ENCODE peak calls at places on chromosome 10, in five cellular contexts. J is ovary, B is HCT116, R is Peyer's patch, E is prostate gland. W is an unnamed sample. For H3K4me1 and H3K9me3, the result is how much of the 10 kb centered on the place peaks cover.

GRCh38 chr10:29692121-29692539 is 57.4 kb upstream of the SVIL start:
- DNase-seq in J (no peak), B (no peak), R (no peak), E (no peak), W (no peak)

GRCh38 chr10:44627591-44628354 is 242.9 kb upstream of the CXCL12 start:
- DNase-seq in J (no peak), B (no peak), R (no peak), E (no peak), W (no peak)

GRCh38 chr10:27020243-27020642 is 80.1 kb downstream of the ANKRD26 start:
- DNase-seq in J (no peak), B (no peak), R (no peak), E (no peak), W (no peak)

GRCh38 chr10:86632009-86632800 is 22.1 kb upstream of the OPN4 start:
- DNase-seq in J (peak), B (no peak), R (no peak), E (no peak), W (no peak)

GRCh38 chr10:50407077-50407801 is 155.9 kb upstream of the ASAH2 start:
- DNase-seq in J (no peak), B (peak), R (no peak), E (no peak), W (no peak)

GRCh38 chr10:12448729-12449391 is 99.5 kb downstream of the CAMK1D start:
- DNase-seq in J (peak), B (peak), R (peak), E (no peak), W (peak)

GRCh38 chr10:101629781-101630419 is 41.8 kb downstream of the DPCD start:
- DNase-seq in J (no peak), B (no peak), R (peak), E (no peak), W (no peak)

GRCh38 chr10:114499630-114500190 is 95.4 kb upstream of the AFAP1L2 start:
- DNase-seq in J (no peak), B (no peak), R (peak), E (peak), W (peak)

GRCh38 chr10:47173929-47174442 is 126.0 kb upstream of the GDF10 start:
- DNase-seq in J (no peak), B (no peak), R (no peak), E (no peak), W (no peak)

GRCh38 chr10:13592306-13592705 is 5.5 kb downstream of the PRPF18 start:
- DNase-seq in J (no peak), B (no peak), R (no peak), E (no peak), W (no peak)

GRCh38 chr10:67837519-67838314 is at the start of gene DNAJC12:
- DNase-seq in J (no peak), B (peak), R (no peak), E (peak), W (no peak)

GRCh38 chr10:64444578-64444977 is 923.4 kb downstream of the REEP3 start:
- DNase-seq in J (no peak), B (no peak), R (no peak), E (no peak), W (no peak)

GRCh38 chr10:62618576-62619408 is 185.7 kb upstream of the ADO start:
- DNase-seq in J (no peak), B (no peak), R (peak), E (peak), W (peak)

GRCh38 chr10:662686-663465 is 26.6 kb downstream of the DIP2C start:
- DNase-seq in J (peak), B (no peak), R (peak), E (no peak), W (no peak)

DNA sequence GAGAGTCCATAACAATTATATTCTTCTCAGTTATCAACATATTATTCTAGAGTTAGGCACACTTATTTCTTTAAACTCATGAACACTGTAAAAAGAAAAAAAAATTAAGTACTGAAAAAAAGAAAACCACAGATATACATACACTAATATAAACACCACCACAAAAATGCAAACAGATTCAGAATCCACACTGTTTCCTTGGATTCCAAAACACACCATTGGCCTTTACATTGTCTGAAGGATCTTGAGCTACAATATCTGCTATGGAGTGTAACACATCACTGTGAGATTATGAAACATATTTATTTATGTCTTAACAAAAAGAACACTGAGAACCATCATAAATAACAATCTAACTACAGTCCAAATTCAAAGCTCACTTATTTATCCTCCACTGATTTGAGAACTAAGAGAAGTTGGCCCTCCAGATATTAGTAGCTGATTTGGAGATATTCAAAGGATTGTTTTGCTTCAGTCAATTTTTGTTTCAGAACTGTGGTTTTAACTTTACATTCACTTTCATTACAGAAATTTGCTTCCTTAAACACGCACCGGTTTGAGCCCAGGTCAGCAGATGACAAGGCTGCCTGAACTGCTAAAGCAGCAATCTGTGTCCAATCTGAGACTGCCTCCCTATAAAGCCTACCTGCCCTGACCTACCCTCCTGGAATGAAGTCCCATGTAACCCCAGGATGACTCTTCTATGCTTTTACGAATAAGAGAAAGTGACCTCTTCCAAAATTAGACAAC is 47.0 kb upstream of the CDK1 start:
- DNase-seq in J (no peak), B (no peak), R (peak), E (peak), W (no peak)
- H3K4me1 ChIP-seq in J (under half), B (under half), R (under half), E (under half), W (half or more)

GRCh38 chr10:30705086-30705624 is 75.6 kb upstream of the LYZL2 start:
- DNase-seq in J (no peak), B (no peak), R (peak), E (no peak), W (no peak)

GRCh38 chr10:30708234-30708633 is 78.7 kb upstream of the LYZL2 start:
- DNase-seq in J (no peak), B (no peak), R (no peak), E (no peak), W (no peak)

GRCh38 chr10:30704016-30704600 is 74.6 kb upstream of the LYZL2 start:
- DNase-seq in J (no peak), B (no peak), R (no peak), E (no peak), W (no peak)

GRCh38 chr10:30702860-30703259 is 73.3 kb upstream of the LYZL2 start:
- DNase-seq in J (no peak), B (no peak), R (no peak), E (no peak), W (no peak)

DNA sequence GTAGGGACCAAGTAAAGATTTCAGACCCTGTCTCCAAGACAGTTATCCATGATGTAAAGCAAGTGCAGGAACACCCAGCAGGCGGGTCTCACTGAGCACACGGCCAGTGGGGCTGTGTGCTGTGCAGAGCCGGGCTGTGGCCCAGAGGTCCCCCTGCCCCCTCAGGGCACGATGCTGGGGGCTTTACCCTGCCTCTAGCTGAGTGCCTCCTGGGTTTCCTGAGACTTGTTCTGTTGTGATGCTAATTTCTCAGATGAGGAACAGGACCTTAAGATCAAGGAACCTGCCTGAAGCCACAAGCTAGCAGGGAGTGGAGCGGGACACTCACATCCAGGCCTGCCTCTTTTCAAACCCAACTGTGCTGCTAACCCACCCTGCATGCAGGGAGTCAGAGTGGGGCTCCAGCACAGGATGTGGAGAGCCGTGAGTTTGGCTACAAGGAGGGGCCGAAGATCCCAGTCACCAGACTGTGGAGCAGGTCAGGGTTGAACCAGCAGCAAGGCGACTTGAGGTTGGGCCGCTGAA is 76.1 kb upstream of the LYZL2 start:
- DNase-seq in J (no peak), B (no peak), R (no peak), E (no peak), W (peak)
- TF ChIP-seq POLR2A in J (no peak), B (no peak), R (no peak), E (no peak), W (no peak)

GRCh38 chr10:133465950-133466474 is 12.3 kb downstream of the SCART1 start:
- DNase-seq in J (no peak), B (no peak), R (no peak), E (no peak), W (no peak)
- H3K9me3 ChIP-seq in J (under half), B (under half), R (under half), E (under half), W (under half)

GRCh38 chr10:80474597-80474910 is 20.4 kb downstream of the TSPAN14 start:
- DNase-seq in J (no peak), B (no peak), R (peak), E (no peak), W (no peak)

GRCh38 chr10:80474920-80475319 is 20.8 kb downstream of the TSPAN14 start:
- DNase-seq in J (no peak), B (no peak), R (peak), E (no peak), W (no peak)

GRCh38 chr10:80473096-80473657 is 19.1 kb downstream of the TSPAN14 start:
- DNase-seq in J (no peak), B (no peak), R (peak), E (no peak), W (no peak)

GRCh38 chr10:80472234-80473095 is 18.4 kb downstream of the TSPAN14 start:
- DNase-seq in J (no peak), B (no peak), R (peak), E (no peak), W (no peak)

GRCh38 chr10:80473692-80474596 is 19.8 kb downstream of the TSPAN14 start:
- DNase-seq in J (no peak), B (no peak), R (peak), E (no peak), W (no peak)
- H3K4me1 ChIP-seq in J (under half), B (half or more), R (under half), E (under half), W (half or more)

DNA sequence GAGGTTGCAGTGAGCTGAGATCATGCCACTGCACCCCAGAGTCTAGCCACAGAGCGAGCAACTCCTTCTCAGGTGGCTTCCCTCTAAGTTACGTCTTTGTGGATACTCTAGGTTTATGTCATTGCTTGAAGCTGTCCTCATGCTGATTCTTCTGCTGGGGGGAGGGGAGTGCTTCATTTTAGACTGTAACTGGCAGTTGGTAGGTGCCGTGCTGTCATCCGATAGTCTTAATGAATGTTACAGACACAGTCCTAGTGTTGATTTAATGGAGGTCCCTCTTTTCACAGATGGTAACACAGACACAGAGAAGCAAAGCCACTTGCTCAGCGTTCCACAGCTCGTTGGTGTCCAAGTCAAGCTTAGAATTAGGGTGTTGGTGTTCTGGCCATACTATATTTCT is 124.6 kb downstream of the GATA3 start:
- DNase-seq in J (no peak), B (no peak), R (no peak), E (no peak), W (no peak)
- TF ChIP-seq POLR2A in J (no peak), B (no peak), R (no peak), E (no peak), W (no peak)

DNA sequence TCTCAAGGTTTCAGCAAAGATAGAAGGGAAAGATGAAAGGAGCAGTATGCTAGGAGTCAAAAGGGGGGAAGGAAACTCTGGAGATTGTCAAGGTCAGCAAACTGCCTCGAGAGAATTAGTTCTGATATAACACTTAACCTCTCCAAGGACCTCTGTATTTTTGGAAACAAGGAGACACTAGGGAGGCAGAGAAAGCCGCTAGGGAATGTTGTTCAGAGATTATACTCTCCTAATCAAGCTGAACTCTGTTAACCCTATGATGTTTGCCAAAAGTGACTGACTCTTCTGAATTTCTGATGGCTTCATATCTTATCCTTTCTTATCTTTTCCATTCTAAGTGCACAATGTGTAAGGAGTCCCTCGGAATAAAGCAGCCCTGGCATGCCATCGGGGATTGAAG is 27.1 kb downstream of the CREM start:
- DNase-seq in J (no peak), B (no peak), R (no peak), E (no peak), W (no peak)
- H3K9me3 ChIP-seq in J (under half), B (under half), R (under half), E (under half), W (under half)

W was measured in spleen.